ENCODE peak calls at places on chromosomes 7 and 10, in four cellular contexts. A is stimulated activated CD8-positive, alpha-beta memory T cell treated with anti-CD3 and anti-CD28 coated beads, Interleukin-7, amount 100 ng/mL, for 1 hour; X is ecto neural progenitor cell; O is GM12865. K is an unnamed sample.

GRCh38 chr10:85542149-85542548 is 824.4 kb downstream of the GRID1 start:
- DNase-seq in A (no peak), X (no peak), O (no peak), K (no peak)

GRCh38 chr7:151631149-151631967 is 111.7 kb upstream of the RHEB start:
- DNase-seq in A (no peak), X (no peak), O (peak; percentile 50), K (peak; percentile 27)

GRCh38 chr10:63720072-63720537 is 198.9 kb downstream of the REEP3 start:
- DNase-seq in A (peak; percentile 14), X (no peak), O (peak; percentile 70), K (no peak)

GRCh38 chr7:149690688-149691446 is 82.5 kb downstream of the ZNF467 start:
- DNase-seq in A (no peak), X (peak; percentile 80), O (peak; percentile 14), K (peak; percentile 78)

GRCh38 chr10:37488792-37489657 is 363.6 kb downstream of the ANKRD30A start:
- DNase-seq in A (no peak), X (no peak), O (peak; percentile 31), K (peak; percentile 92)

GRCh38 chr10:84452006-84452405 is 123.6 kb downstream of the CCSER2 start:
- DNase-seq in A (no peak), X (no peak), O (no peak), K (no peak)

GRCh38 chr7:70634610-70635068 is 497.3 kb upstream of the GALNT17 start:
- DNase-seq in A (no peak), X (no peak), O (no peak), K (peak; percentile 35)

GRCh38 chr7:152076940-152077933 is 51.8 kb downstream of the GALNT11 start:
- DNase-seq in A (no peak), X (no peak), O (no peak), K (no peak)

GRCh38 chr7:23387583-23387982 is 82.7 kb downstream of the IGF2BP3 start:
- DNase-seq in A (no peak), X (no peak), O (no peak), K (no peak)

GRCh38 chr10:21673668-21674067 is 139.6 kb downstream of the MLLT10 start:
- DNase-seq in A (no peak), X (no peak), O (peak; percentile 4), K (no peak)

GRCh38 chr7:11346312-11346711 is 372.6 kb downstream of the PHF14 start:
- DNase-seq in A (no peak), X (no peak), O (no peak), K (no peak)

GRCh38 chr7:11332186-11332864 is 358.7 kb downstream of the PHF14 start:
- DNase-seq in A (no peak), X (no peak), O (peak; percentile 88), K (no peak)

GRCh38 chr10:132106431-132106830 is 40.7 kb downstream of the JAKMIP3 start:
- DNase-seq in A (no peak), X (peak; percentile 24), O (no peak), K (no peak)

GRCh38 chr7:42672339-42672990 is 239.4 kb downstream of the C7orf25 start:
- DNase-seq in A (no peak), X (no peak), O (no peak), K (no peak)

GRCh38 chr10:37225163-37225562 is 99.8 kb downstream of the ANKRD30A start:
- DNase-seq in A (no peak), X (no peak), O (no peak), K (no peak)

GRCh38 chr7:101164071-101164840 is 1.1 kb downstream of the VGF start:
- DNase-seq in A (no peak), X (peak; percentile 82), O (no peak), K (peak; percentile 60)

GRCh38 chr7:127890726-127891125 is 140.5 kb downstream of the LRRC4 start:
- DNase-seq in A (no peak), X (no peak), O (no peak), K (no peak)

GRCh38 chr7:95213809-95214492 is 110.4 kb downstream of the PON1 start:
- DNase-seq in A (no peak), X (no peak), O (no peak), K (peak; percentile 95)

K was measured in MG63.